ENCODE peak calls at places on chromosome 11, in five cellular contexts. W is Calu3, J is IMR-90, F is dorsolateral prefrontal cortex, N is endothelial cell of umbilical vein. Z is an unnamed sample.

GRCh38 chr11:111730871-111731591 is 35.2 kb downstream of the PPP2R1B start:
- DNase-seq in W (no peak), J (no peak), F (no peak), N (no peak), Z (no peak)

GRCh38 chr11:70024773-70025045 is 53.4 kb upstream of the ANO1 start:
- DNase-seq in W (no peak), J (no peak), F (no peak), N (no peak), Z (no peak)

GRCh38 chr11:131763193-131763890 is 392.9 kb downstream of the NTM start:
- DNase-seq in W (no peak), J (peak; percentile 46), F (no peak), N (no peak), Z (no peak)

GRCh38 chr11:32779131-32779530 is 15.3 kb downstream of the CCDC73 start:
- DNase-seq in W (no peak), J (no peak), F (no peak), N (no peak), Z (no peak)

GRCh38 chr11:125995313-125995712 is 49.5 kb downstream of the VSIG10L2 start:
- DNase-seq in W (no peak), J (no peak), F (peak; percentile 51), N (no peak), Z (peak; percentile 83)

GRCh38 chr11:2699185-2699530 is 636 bp downstream of the KCNQ1OT1 start:
- DNase-seq in W (peak; percentile 12), J (peak; percentile 9), F (peak; percentile 34), N (peak; percentile 26), Z (peak; percentile 16)

GRCh38 chr11:31656051-31656450 is 146.5 kb downstream of the ELP4 start:
- DNase-seq in W (no peak), J (peak; percentile 9), F (no peak), N (no peak), Z (no peak)

GRCh38 chr11:134200688-134201087 is 23.1 kb downstream of the NCAPD3 start:
- DNase-seq in W (no peak), J (peak; percentile 59), F (no peak), N (no peak), Z (no peak)

GRCh38 chr11:34633990-34634725 is 13.3 kb downstream of the EHF start:
- DNase-seq in W (no peak), J (peak; percentile 51), F (no peak), N (no peak), Z (no peak)

GRCh38 chr11:45644981-45645889 is 20.2 kb downstream of the CHST1 start:
- DNase-seq in W (no peak), J (no peak), F (no peak), N (no peak), Z (no peak)

GRCh38 chr11:69442012-69442806 is 39.3 kb upstream of the LINC01488 start:
- DNase-seq in W (no peak), J (no peak), F (no peak), N (no peak), Z (peak; percentile 16)

GRCh38 chr11:2100361-2101170 is 38.6 kb downstream of the IGF2 start:
- DNase-seq in W (no peak), J (no peak), F (no peak), N (peak; percentile 79), Z (peak; percentile 57)

GRCh38 chr11:19705936-19706335 is 6.7 kb upstream of the NAV2 start:
- DNase-seq in W (no peak), J (peak; percentile 22), F (no peak), N (peak; percentile 75), Z (no peak)

GRCh38 chr11:6755303-6755952 is 16.3 kb downstream of the OR2AG2 start:
- DNase-seq in W (peak; percentile 43), J (peak; percentile 34), F (no peak), N (peak; percentile 58), Z (peak; percentile 34)

DNA sequence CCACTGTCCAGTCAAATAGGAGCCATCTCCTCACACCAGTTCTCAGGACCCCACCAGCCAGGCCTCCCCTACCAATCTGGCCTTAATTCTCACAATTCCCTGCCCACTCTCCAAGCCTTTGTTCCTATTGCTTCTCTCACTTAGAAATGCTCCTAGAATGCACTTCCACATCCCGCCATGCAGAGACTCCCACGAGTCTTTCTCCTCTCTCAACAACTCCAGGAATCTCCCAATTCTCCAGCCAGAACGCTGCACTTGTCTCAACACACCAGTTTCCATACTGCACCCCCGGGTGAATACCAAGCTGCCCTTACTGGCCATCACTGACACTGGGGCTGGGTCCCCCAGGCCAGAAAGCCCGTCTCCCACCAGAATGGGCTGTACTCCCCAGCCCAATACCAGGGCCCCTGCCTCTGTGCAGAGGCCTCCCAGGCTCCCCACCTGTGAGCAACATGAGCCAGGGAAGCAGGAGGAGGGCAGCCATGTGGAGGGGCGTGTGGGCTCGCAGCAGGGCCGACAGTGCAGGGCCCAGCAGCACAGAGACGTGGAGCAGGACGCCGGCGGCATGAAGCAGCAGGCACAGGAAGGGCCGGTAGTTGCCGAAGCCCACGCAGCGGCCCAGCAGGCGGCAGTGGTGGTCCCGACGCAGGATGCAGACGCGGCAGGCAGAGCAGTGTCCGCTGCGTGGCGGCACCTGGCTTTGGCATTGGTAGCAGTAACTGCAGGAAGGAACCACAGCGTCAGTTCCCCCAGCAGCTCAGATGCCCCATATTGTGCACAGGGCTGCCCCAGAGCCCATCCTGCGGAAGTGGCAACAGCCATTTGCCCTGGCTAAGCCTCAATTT is 2.4 kb downstream of the ZDHHC24 start:
- DNase-seq in W (no peak), J (peak; percentile 57), F (peak; percentile 59), N (peak; percentile 91), Z (peak; percentile 86)
- TF ChIP-seq CTCF in W (no peak), J (peak; percentile 72), F (no peak), N (peak; percentile 72), Z (peak; percentile 64)

GRCh38 chr11:62682518-62682917 is 3.6 kb upstream of the UBXN1 start:
- DNase-seq in W (no peak), J (no peak), F (no peak), N (no peak), Z (no peak)

GRCh38 chr11:62677709-62678108 is 1.2 kb downstream of the UBXN1 start:
- DNase-seq in W (no peak), J (no peak), F (no peak), N (no peak), Z (no peak)

GRCh38 chr11:62678770-62679696 is at the start of gene UBXN1:
- DNase-seq in W (peak; percentile 83), J (peak; percentile 83), F (peak; percentile 91), N (peak; percentile 89), Z (peak; percentile 94)

GRCh38 chr11:62678433-62678769 is 472 bp downstream of the UBXN1 start:
- DNase-seq in W (no peak), J (no peak), F (no peak), N (no peak), Z (no peak)

DNA sequence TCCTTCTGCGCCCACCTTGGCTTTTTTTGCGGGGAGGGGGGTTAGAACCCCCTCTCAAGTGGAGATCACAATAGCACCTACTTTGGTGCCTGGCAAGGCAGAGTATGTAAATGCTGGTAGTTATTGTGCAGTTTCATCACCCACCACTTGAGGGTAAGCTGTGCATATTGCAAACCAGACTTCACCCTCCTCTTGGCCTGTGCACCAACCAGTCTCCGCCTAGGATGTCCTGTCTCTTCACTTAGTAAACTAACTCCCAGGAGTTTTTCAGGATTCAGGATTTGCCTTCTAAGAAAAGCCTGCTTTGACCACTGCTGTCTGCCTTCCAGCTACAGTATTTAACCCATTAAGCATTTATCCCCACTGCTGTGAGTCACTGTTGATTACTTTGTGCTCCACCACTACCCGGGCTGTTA is 2.0 kb upstream of the UBXN1 start:
- DNase-seq in W (peak; percentile 64), J (peak; percentile 87), F (no peak), N (peak; percentile 79), Z (peak; percentile 66)
- TF ChIP-seq CTCF in W (peak; percentile 41), J (peak; percentile 65), F (no peak), N (peak; percentile 52), Z (peak; percentile 60)

GRCh38 chr11:94543695-94544581 is at the start of gene FUT4:
- DNase-seq in W (peak; percentile 94), J (peak; percentile 74), F (peak; percentile 74), N (peak; percentile 80), Z (peak; percentile 78)
- TF ChIP-seq CTCF in W (no peak), J (no peak), F (peak; percentile 17), N (no peak), Z (no peak)

GRCh38 chr11:29256580-29256979 is 760.2 kb downstream of the KCNA4 start:
- DNase-seq in W (no peak), J (no peak), F (no peak), N (no peak), Z (no peak)

GRCh38 chr11:29258411-29258810 is 758.4 kb downstream of the KCNA4 start:
- DNase-seq in W (no peak), J (no peak), F (no peak), N (no peak), Z (no peak)

GRCh38 chr11:29263971-29264682 is 752.7 kb downstream of the KCNA4 start:
- DNase-seq in W (no peak), J (peak; percentile 54), F (no peak), N (no peak), Z (no peak)

GRCh38 chr11:29261831-29262230 is 755.0 kb downstream of the KCNA4 start:
- DNase-seq in W (no peak), J (peak; percentile 8), F (no peak), N (no peak), Z (no peak)

GRCh38 chr11:29260939-29261705 is 755.7 kb downstream of the KCNA4 start:
- DNase-seq in W (peak; percentile 59), J (peak; percentile 86), F (no peak), N (peak; percentile 66), Z (no peak)
- TF ChIP-seq CTCF in W (no peak), J (peak; percentile 27), F (no peak), N (no peak), Z (no peak)

GRCh38 chr11:115616941-115617340 is 112.7 kb upstream of the CADM1 start:
- DNase-seq in W (no peak), J (peak; percentile 90), F (no peak), N (no peak), Z (no peak)

GRCh38 chr11:115611343-115611742 is 107.1 kb upstream of the CADM1 start:
- DNase-seq in W (no peak), J (no peak), F (no peak), N (no peak), Z (no peak)

GRCh38 chr11:115612331-115612730 is 108.1 kb upstream of the CADM1 start:
- DNase-seq in W (no peak), J (peak; percentile 50), F (no peak), N (no peak), Z (no peak)

GRCh38 chr11:115613004-115613403 is 108.8 kb upstream of the CADM1 start:
- DNase-seq in W (no peak), J (no peak), F (no peak), N (no peak), Z (no peak)

DNA sequence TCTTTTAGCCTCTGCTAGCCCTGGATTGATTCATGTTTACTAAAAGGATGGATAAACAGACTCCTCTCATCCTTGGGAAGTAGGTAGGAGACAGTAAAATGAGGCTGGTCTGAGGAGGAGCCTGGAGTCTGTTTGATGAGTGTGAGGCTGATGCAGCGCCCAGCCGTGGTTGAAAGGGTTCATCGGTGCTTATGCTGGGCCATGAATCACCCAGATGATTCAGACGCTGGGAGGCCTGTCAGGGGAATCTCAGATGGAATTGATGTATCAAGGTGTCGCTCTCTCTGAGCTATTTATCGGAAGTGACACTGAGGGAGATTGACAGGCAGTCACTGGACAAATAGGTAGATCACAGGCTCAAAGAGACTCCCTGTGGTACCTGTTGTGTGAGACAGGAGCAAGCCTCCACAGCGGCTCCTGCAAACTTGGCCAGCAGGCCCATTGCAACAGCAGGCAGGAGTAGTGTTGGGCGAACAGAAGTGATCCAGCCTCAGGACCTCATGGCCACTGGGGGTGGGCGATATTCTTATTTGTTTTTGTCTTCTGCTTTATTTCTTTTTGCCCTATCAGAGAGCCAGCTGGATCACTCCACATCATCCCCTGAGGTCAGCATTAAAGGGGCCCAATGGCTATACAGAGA is 109.9 kb upstream of the CADM1 start:
- DNase-seq in W (no peak), J (peak; percentile 90), F (no peak), N (no peak), Z (no peak)
- TF ChIP-seq CTCF in W (no peak), J (peak; percentile 25), F (no peak), N (no peak), Z (no peak)

GRCh38 chr11:299951-300735 is 817 bp upstream of the IFITM5 start:
- DNase-seq in W (no peak), J (peak; percentile 28), F (no peak), N (no peak), Z (peak; percentile 68)
- TF ChIP-seq CTCF in W (no peak), J (peak; percentile 42), F (no peak), N (peak; percentile 8), Z (no peak)